ENCODE peak calls at places on chromosomes 2 and 18, in four cellular contexts. F is naive thymus-derived CD4-positive, alpha-beta T cell; W is psoas muscle; X is neuronal stem cell. J is an unnamed sample.

GRCh38 chr2:69214898-69215297 is 172.1 kb downstream of the GFPT1 start:
- DNase-seq in F (no peak), W (no peak), X (no peak), J (no peak)

GRCh38 chr2:29518988-29519925 is 402.1 kb downstream of the ALK start:
- DNase-seq in F (no peak), W (no peak), X (no peak), J (no peak)

GRCh38 chr2:53036196-53036595 is 731.4 kb upstream of the CHAC2 start:
- DNase-seq in F (no peak), W (no peak), X (no peak), J (no peak)

GRCh38 chr18:42310956-42311355 is 355.9 kb downstream of the PIK3C3 start:
- DNase-seq in F (no peak), W (peak), X (no peak), J (no peak)

GRCh38 chr2:231985823-231986261 is 24.3 kb downstream of the DIS3L2 start:
- DNase-seq in F (no peak), W (no peak), X (no peak), J (no peak)

GRCh38 chr2:239710953-239711861 is 310.4 kb upstream of the HDAC4 start:
- DNase-seq in F (no peak), W (no peak), X (no peak), J (no peak)

GRCh38 chr2:112164876-112165275 is 26.7 kb downstream of the FBLN7 start:
- DNase-seq in F (no peak), W (no peak), X (no peak), J (no peak)

GRCh38 chr2:158718851-158719250 is 76.3 kb upstream of the DAPL1 start:
- DNase-seq in F (no peak), W (no peak), X (no peak), J (no peak)

GRCh38 chr2:65762068-65762467 is 329.7 kb upstream of the SPRED2 start:
- DNase-seq in F (no peak), W (no peak), X (no peak), J (no peak)

GRCh38 chr2:85420743-85421705 is 2.5 kb downstream of the SH2D6 start:
- DNase-seq in F (peak), W (peak), X (peak), J (peak)

GRCh38 chr18:74447404-74448152 is 9.5 kb downstream of the DIPK1C start:
- DNase-seq in F (no peak), W (no peak), X (no peak), J (no peak)

GRCh38 chr2:13021470-13021957 is 304.8 kb downstream of the TRIB2 start:
- DNase-seq in F (no peak), W (no peak), X (no peak), J (no peak)

GRCh38 chr2:22957441-22957840 is 427.5 kb upstream of the KLHL29 start:
- DNase-seq in F (no peak), W (no peak), X (no peak), J (no peak)

GRCh38 chr2:45212953-45213635 is 203.8 kb upstream of the SIX2 start:
- DNase-seq in F (no peak), W (no peak), X (no peak), J (no peak)

GRCh38 chr18:80033181-80034067 is 810 bp upstream of the RBFA start:
- DNase-seq in F (peak), W (no peak), X (no peak), J (peak)

DNA sequence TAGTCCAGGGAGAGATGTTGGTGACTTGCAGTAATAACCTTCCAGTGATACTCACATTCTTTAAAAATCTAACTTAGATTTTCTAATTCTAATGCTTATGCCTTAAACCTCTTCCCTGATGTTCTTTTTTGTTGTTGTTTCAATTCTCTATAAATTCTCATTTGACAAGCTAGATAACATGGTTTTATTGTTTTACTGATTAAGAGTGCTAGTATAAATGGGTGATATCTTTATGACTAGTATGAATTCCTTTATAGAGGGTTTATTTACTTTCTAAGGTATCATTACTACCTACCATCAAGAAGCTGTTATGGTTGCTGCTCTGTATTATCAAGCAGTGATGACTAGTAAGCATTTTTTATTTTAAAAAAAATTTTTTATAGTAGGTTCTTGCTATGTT is 35.0 kb downstream of the ACVR2A start:
- DNase-seq in F (no peak), W (no peak), X (no peak), J (no peak)
- H3K27ac ChIP-seq in F (no peak), W (no peak), X (no peak), J (no peak)

DNA sequence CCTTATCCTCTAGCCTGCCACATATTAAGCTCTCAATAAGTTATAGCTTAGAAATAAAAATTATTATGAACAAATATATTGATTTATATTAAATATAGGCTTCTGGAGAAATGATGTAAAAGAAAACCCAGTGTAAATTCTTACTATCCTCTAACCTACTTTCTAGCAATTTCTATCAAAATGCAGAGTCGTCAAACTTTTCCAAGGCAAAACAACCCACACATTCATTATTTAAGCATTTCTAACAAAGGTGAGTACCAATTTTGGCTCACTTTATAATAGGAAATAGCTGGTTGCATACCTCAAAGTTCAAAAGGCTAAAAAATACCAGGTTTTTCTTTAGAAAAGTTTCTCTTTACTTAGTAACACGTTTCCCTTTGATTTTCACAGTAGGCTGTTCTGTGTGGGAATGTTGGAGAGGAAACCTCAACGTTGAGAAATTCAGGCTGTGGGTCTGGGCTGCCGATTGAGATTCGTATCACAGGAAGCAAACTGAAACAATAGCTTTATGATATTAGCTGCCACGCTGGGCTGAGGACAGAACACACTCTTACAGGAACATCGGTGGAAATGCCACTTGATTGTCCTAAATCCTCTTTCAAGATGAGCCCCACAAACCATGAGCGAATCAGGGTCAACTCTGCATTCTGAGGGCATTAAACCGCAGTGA is 53.0 kb downstream of the EPAS1 start:
- DNase-seq in F (no peak), W (no peak), X (no peak), J (no peak)
- H3K27ac ChIP-seq in F (peak), W (peak), X (no peak), J (no peak)

GRCh38 chr18:23814977-23815614 is 125.8 kb downstream of the LAMA3 start:
- DNase-seq in F (no peak), W (peak), X (no peak), J (no peak)
- H3K27ac ChIP-seq in F (no peak), W (no peak), X (no peak), J (no peak)

GRCh38 chr2:191566347-191566746 is 111.6 kb upstream of the NABP1 start:
- DNase-seq in F (peak), W (no peak), X (peak), J (peak)

GRCh38 chr2:191560594-191560993 is 117.3 kb upstream of the NABP1 start:
- DNase-seq in F (no peak), W (peak), X (no peak), J (no peak)

GRCh38 chr2:191569025-191569424 is 108.9 kb upstream of the NABP1 start:
- DNase-seq in F (no peak), W (no peak), X (no peak), J (no peak)

GRCh38 chr2:191567229-191567628 is 110.7 kb upstream of the NABP1 start:
- DNase-seq in F (no peak), W (no peak), X (no peak), J (no peak)

DNA sequence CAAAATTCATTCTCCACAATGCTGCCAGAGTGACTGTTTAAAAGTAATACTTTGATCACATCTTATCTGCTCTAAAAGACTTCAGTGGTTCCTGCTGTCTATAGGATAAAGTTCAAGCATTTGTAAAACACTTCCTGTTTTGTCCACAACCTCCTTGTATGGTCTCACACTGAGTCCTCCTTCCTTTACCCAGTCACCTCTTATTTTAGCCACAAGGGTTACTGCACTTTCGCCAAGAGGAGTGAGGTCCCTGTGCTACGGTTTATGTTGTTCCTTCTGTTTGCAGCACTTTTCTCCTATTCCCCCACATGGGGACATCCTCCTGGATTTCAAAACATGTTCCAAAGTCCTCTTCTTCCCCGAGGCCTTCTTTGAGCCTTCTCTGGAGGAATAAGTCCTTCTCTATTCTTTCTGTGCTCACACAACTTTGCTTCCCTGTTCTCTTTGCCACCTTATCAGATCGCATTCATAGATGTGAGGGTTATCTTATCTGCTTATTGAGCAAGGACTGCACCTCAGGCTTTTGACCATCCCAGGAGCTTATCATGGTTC is 112.2 kb upstream of the NABP1 start:
- DNase-seq in F (no peak), W (no peak), X (no peak), J (no peak)
- H3K27ac ChIP-seq in F (no peak), W (no peak), X (no peak), J (no peak)

GRCh38 chr2:98009887-98010760 is 14.4 kb upstream of the TMEM131 start:
- DNase-seq in F (no peak), W (no peak), X (no peak), J (no peak)
- H3K27ac ChIP-seq in F (no peak), W (peak), X (no peak), J (no peak)

GRCh38 chr2:24304621-24305020 is 55.7 kb downstream of the ITSN2 start:
- DNase-seq in F (no peak), W (no peak), X (no peak), J (no peak)

GRCh38 chr2:24307961-24308360 is 52.4 kb downstream of the ITSN2 start:
- DNase-seq in F (no peak), W (no peak), X (no peak), J (no peak)

GRCh38 chr2:24301599-24301998 is 58.7 kb downstream of the ITSN2 start:
- DNase-seq in F (no peak), W (no peak), X (no peak), J (no peak)

DNA sequence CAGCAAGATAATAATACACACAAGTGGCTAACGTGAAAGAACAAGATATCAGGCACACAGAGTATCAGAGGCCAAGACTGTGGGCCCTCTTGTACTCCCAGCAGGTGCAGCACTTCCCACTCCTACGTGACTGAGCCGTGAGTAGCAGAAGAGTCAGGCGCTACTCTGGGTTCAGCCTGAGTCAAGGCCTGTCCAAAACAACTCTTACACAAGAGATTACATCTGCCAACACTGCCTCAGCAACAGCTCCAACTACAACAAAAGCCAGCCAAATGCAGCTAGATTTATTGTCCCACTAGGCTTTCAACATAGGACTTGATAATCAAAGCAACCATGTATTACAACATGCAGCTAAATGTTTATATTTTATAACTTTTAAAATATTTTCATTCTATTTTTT is 56.2 kb downstream of the ITSN2 start:
- DNase-seq in F (no peak), W (peak), X (no peak), J (no peak)
- H3K27ac ChIP-seq in F (no peak), W (peak), X (no peak), J (no peak)

J was measured in iPS DF 6.9.